ENCODE peak calls at places on chromosomes 16 and 17, in six cellular contexts. Q, S, W, M, O and Z are unnamed samples.

GRCh38 chr16:9256196-9256595 is 164.8 kb downstream of the HAPSTR1 start:
- DNase-seq in Q (peak), S (peak), W (no peak), M (peak), O (no peak), Z (no peak)

GRCh38 chr17:63930951-63931575 is 1.1 kb downstream of the CD79B start:
- DNase-seq in Q (no peak), S (no peak), W (no peak), M (no peak), O (peak), Z (peak)

GRCh38 chr16:86383488-86384262 is 126.7 kb upstream of the FOXF1 start:
- DNase-seq in Q (no peak), S (peak), W (no peak), M (no peak), O (no peak), Z (no peak)

GRCh38 chr16:4184038-4184702 is 57.7 kb downstream of the SRL start:
- DNase-seq in Q (no peak), S (no peak), W (no peak), M (no peak), O (no peak), Z (no peak)

GRCh38 chr16:85460983-85461813 is 151.9 kb upstream of the GSE1 start:
- DNase-seq in Q (no peak), S (peak), W (no peak), M (no peak), O (no peak), Z (no peak)

GRCh38 chr16:29023279-29024278 is 38.7 kb downstream of the LAT start:
- DNase-seq in Q (no peak), S (no peak), W (no peak), M (no peak), O (no peak), Z (no peak)

GRCh38 chr16:55030944-55031343 is 100.3 kb downstream of the IRX5 start:
- DNase-seq in Q (no peak), S (no peak), W (no peak), M (no peak), O (no peak), Z (no peak)

GRCh38 chr17:78141437-78142112 is 4.6 kb upstream of the C17orf99 start:
- DNase-seq in Q (no peak), S (no peak), W (no peak), M (no peak), O (no peak), Z (no peak)

GRCh38 chr17:39591958-39592954 is 15.5 kb downstream of the NEUROD2 start:
- DNase-seq in Q (no peak), S (no peak), W (peak), M (peak), O (no peak), Z (no peak)

GRCh38 chr17:82228842-82229685 is at the start of gene SLC16A3:
- DNase-seq in Q (no peak), S (peak), W (peak), M (no peak), O (peak), Z (no peak)

GRCh38 chr17:39676198-39676819 is 8.1 kb downstream of the PNMT start:
- DNase-seq in Q (no peak), S (no peak), W (no peak), M (peak), O (peak), Z (no peak)

GRCh38 chr17:65690626-65691310 is 129.3 kb upstream of the AXIN2 start:
- DNase-seq in Q (no peak), S (no peak), W (no peak), M (peak), O (no peak), Z (no peak)

GRCh38 chr16:67215690-67216089 is 11.2 kb upstream of the TMEM208 start:
- DNase-seq in Q (no peak), S (no peak), W (no peak), M (no peak), O (no peak), Z (no peak)

GRCh38 chr17:55601874-55602364 is 90.7 kb upstream of the SMIM36 start:
- DNase-seq in Q (no peak), S (no peak), W (no peak), M (peak), O (no peak), Z (no peak)

GRCh38 chr16:61432421-61432820 is 603.8 kb downstream of the CDH8 start:
- DNase-seq in Q (no peak), S (no peak), W (no peak), M (no peak), O (no peak), Z (no peak)

GRCh38 chr17:62662855-62663254 is 35.4 kb downstream of the MRC2 start:
- DNase-seq in Q (no peak), S (no peak), W (no peak), M (no peak), O (no peak), Z (no peak)

GRCh38 chr17:7313028-7313889 is 1.9 kb downstream of the GPS2 start:
- DNase-seq in Q (no peak), S (no peak), W (no peak), M (no peak), O (no peak), Z (no peak)

GRCh38 chr17:74782571-74782970 is 6.4 kb upstream of the NAT9 start:
- DNase-seq in Q (no peak), S (no peak), W (no peak), M (no peak), O (no peak), Z (no peak)

GRCh38 chr17:82689077-82689476 is 9.4 kb downstream of the RAB40B start:
- DNase-seq in Q (no peak), S (no peak), W (no peak), M (no peak), O (no peak), Z (no peak)

GRCh38 chr17:57995076-57995956 is 7.3 kb upstream of the VEZF1 start:
- DNase-seq in Q (no peak), S (peak), W (peak), M (peak), O (peak), Z (peak)

GRCh38 chr17:40541060-40541872 is 24.0 kb downstream of the CCR7 start:
- DNase-seq in Q (peak), S (no peak), W (no peak), M (no peak), O (no peak), Z (peak)

GRCh38 chr16:23742761-23743160 is 12.1 kb upstream of the CHP2 start:
- DNase-seq in Q (no peak), S (no peak), W (no peak), M (no peak), O (no peak), Z (no peak)

GRCh38 chr16:25158401-25158800 is 46.9 kb downstream of the LCMT1 start:
- DNase-seq in Q (no peak), S (no peak), W (no peak), M (no peak), O (no peak), Z (no peak)

GRCh38 chr16:70465999-70466811 is 11.8 kb downstream of the FCSK start:
- DNase-seq in Q (no peak), S (peak), W (no peak), M (no peak), O (no peak), Z (no peak)